ENCODE peak calls at places on chromosomes 6 and 20, in four cellular contexts. One of them, this sample, is unnamed.
A peak's percentile ranks its signal among the peaks of the same experiment; 100 is the strongest.

GRCh38 chr6:129645371-129646139 is 64.4 kb downstream of the ARHGAP18 start:
- DNase-seq in ovary: no peak
- DNase-seq in tibial nerve: no peak
- DNase-seq in uterus: no peak
- DNase-seq in this sample: no peak

GRCh38 chr6:117272886-117273285 is 7.5 kb downstream of the VGLL2 start:
- DNase-seq in ovary: no peak
- DNase-seq in tibial nerve: no peak
- DNase-seq in uterus: no peak
- DNase-seq in this sample: no peak

GRCh38 chr6:85168146-85168545 is 281.7 kb upstream of the NT5E start:
- DNase-seq in ovary: no peak
- DNase-seq in tibial nerve: no peak
- DNase-seq in uterus: no peak
- DNase-seq in this sample: no peak

GRCh38 chr20:34544109-34544793 is 14.3 kb upstream of the MAP1LC3A start:
- DNase-seq in ovary: no peak
- DNase-seq in tibial nerve: no peak
- DNase-seq in uterus: no peak
- DNase-seq in this sample: peak; percentile 33

GRCh38 chr20:32992015-32992641 is 12.1 kb downstream of the SUN5 start:
- DNase-seq in ovary: no peak
- DNase-seq in tibial nerve: no peak
- DNase-seq in uterus: no peak
- DNase-seq in this sample: no peak

GRCh38 chr6:154503576-154504501 is 6.6 kb downstream of the CNKSR3 start:
- DNase-seq in ovary: no peak
- DNase-seq in tibial nerve: no peak
- DNase-seq in uterus: no peak
- DNase-seq in this sample: no peak

GRCh38 chr20:62010551-62011402 is 54.9 kb downstream of the TAF4 start:
- DNase-seq in ovary: peak; percentile 72
- DNase-seq in tibial nerve: peak; percentile 45
- DNase-seq in uterus: peak; percentile 55
- DNase-seq in this sample: peak; percentile 53

GRCh38 chr20:21573259-21573658 is 59.4 kb upstream of the NKX2-2 start:
- DNase-seq in ovary: no peak
- DNase-seq in tibial nerve: no peak
- DNase-seq in uterus: no peak
- DNase-seq in this sample: no peak

GRCh38 chr20:19757487-19757972 is 528 bp upstream of the RIN2 start:
- DNase-seq in ovary: peak; percentile 94
- DNase-seq in tibial nerve: peak; percentile 70
- DNase-seq in uterus: peak; percentile 87
- DNase-seq in this sample: peak; percentile 74

GRCh38 chr6:78770766-78771165 is 96.6 kb upstream of the IRAK1BP1 start:
- DNase-seq in ovary: no peak
- DNase-seq in tibial nerve: no peak
- DNase-seq in uterus: no peak
- DNase-seq in this sample: no peak

GRCh38 chr6:88380083-88380482 is 213.9 kb upstream of the CNR1 start:
- DNase-seq in ovary: peak; percentile 51
- DNase-seq in tibial nerve: peak; percentile 38
- DNase-seq in uterus: peak; percentile 32
- DNase-seq in this sample: no peak

GRCh38 chr6:133408543-133408942 is 167.4 kb downstream of the EYA4 start:
- DNase-seq in ovary: no peak
- DNase-seq in tibial nerve: no peak
- DNase-seq in uterus: no peak
- DNase-seq in this sample: no peak

GRCh38 chr6:25302677-25303128 is 23.5 kb downstream of the CARMIL1 start:
- DNase-seq in ovary: no peak
- DNase-seq in tibial nerve: no peak
- DNase-seq in uterus: no peak
- DNase-seq in this sample: no peak

GRCh38 chr20:58160451-58161051 is 67.9 kb downstream of the ANKRD60 start:
- DNase-seq in ovary: peak; percentile 55
- DNase-seq in tibial nerve: peak; percentile 71
- DNase-seq in uterus: no peak
- DNase-seq in this sample: no peak

GRCh38 chr6:67882436-67883311 is 752.4 kb upstream of the ADGRB3 start:
- DNase-seq in ovary: no peak
- DNase-seq in tibial nerve: no peak
- DNase-seq in uterus: no peak
- DNase-seq in this sample: no peak

GRCh38 chr20:23889775-23890187 is 10.2 kb upstream of the CST5 start:
- DNase-seq in ovary: no peak
- DNase-seq in tibial nerve: no peak
- DNase-seq in uterus: no peak
- DNase-seq in this sample: peak; percentile 29

GRCh38 chr20:35176132-35176531 is 4.3 kb downstream of the PROCR start:
- DNase-seq in ovary: no peak
- DNase-seq in tibial nerve: no peak
- DNase-seq in uterus: no peak
- DNase-seq in this sample: no peak

GRCh38 chr6:109204511-109204910 is 109.2 kb downstream of the CEP57L1 start:
- DNase-seq in ovary: no peak
- DNase-seq in tibial nerve: no peak
- DNase-seq in uterus: no peak
- DNase-seq in this sample: no peak

GRCh38 chr6:38571721-38572120 is 68.0 kb downstream of the BTBD9 start:
- DNase-seq in ovary: no peak
- DNase-seq in tibial nerve: no peak
- DNase-seq in uterus: no peak
- DNase-seq in this sample: no peak

GRCh38 chr6:144621332-144621731 is 336.2 kb downstream of the UTRN start:
- DNase-seq in ovary: no peak
- DNase-seq in tibial nerve: no peak
- DNase-seq in uterus: no peak
- DNase-seq in this sample: no peak

GRCh38 chr20:11989018-11989771 is 71.5 kb downstream of the BTBD3 start:
- DNase-seq in ovary: no peak
- DNase-seq in tibial nerve: no peak
- DNase-seq in uterus: no peak
- DNase-seq in this sample: no peak
- H3K27me3 ChIP-seq in ovary: no peaks in the 10 kb centered on the region
- H3K27me3 ChIP-seq in tibial nerve: no peaks in the 10 kb centered on the region
- H3K27me3 ChIP-seq in uterus: no peaks in the 10 kb centered on the region
- H3K27me3 ChIP-seq in this sample: no peaks in the 10 kb centered on the region

GRCh38 chr20:844473-845225 is 11.1 kb downstream of the FAM110A start:
- DNase-seq in ovary: peak; percentile 91
- DNase-seq in tibial nerve: peak; percentile 83
- DNase-seq in uterus: peak; percentile 91
- DNase-seq in this sample: peak; percentile 94
- TF ChIP-seq POLR2A in ovary: no peak
- TF ChIP-seq POLR2A in tibial nerve: no peak
- TF ChIP-seq POLR2A in uterus: no peak
- TF ChIP-seq POLR2A in this sample: no peak

GRCh38 chr6:12714022-12714421 is 2.5 kb upstream of the PHACTR1 start:
- DNase-seq in ovary: no peak
- DNase-seq in tibial nerve: no peak
- DNase-seq in uterus: no peak
- DNase-seq in this sample: no peak

GRCh38 chr6:12715437-12715836 is 1.1 kb upstream of the PHACTR1 start:
- DNase-seq in ovary: no peak
- DNase-seq in tibial nerve: no peak
- DNase-seq in uterus: no peak
- DNase-seq in this sample: no peak

GRCh38 chr6:12709116-12709515 is 7.5 kb upstream of the PHACTR1 start:
- DNase-seq in ovary: no peak
- DNase-seq in tibial nerve: no peak
- DNase-seq in uterus: no peak
- DNase-seq in this sample: no peak

GRCh38 chr6:12704946-12705345 is 11.6 kb upstream of the PHACTR1 start:
- DNase-seq in ovary: no peak
- DNase-seq in tibial nerve: no peak
- DNase-seq in uterus: no peak
- DNase-seq in this sample: no peak

DNA sequence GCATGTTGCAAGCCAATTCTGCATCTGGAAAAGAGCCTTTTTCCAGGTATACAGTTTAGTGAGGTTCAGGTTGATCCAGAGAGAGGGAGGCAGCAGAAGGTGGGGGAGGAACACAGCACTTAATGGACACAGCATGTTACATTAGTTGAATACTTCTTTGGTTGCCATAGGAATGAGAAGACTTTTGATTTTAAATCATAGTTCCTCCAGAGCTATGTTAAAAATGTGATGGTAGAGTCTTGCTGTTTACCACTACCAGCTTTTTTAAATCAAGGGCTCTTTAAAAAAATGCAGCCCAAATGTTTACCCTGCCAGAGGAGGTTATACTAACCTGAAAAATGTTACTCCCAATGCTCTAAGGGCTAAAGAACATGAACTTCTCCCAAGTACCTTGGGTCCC is 7.0 kb upstream of the PHACTR1 start:
- DNase-seq in ovary: no peak
- DNase-seq in tibial nerve: no peak
- DNase-seq in uterus: no peak
- DNase-seq in this sample: no peak
- H3K27me3 ChIP-seq in ovary: no peaks in the 10 kb centered on the region
- H3K27me3 ChIP-seq in tibial nerve: no peaks in the 10 kb centered on the region
- H3K27me3 ChIP-seq in uterus: no peaks in the 10 kb centered on the region
- H3K27me3 ChIP-seq in this sample: peaks cover 9% of the 10 kb centered on the region

GRCh38 chr20:45835230-45836224 is 1.9 kb downstream of the SNX21 start:
- DNase-seq in ovary: no peak
- DNase-seq in tibial nerve: peak; percentile 49
- DNase-seq in uterus: no peak
- DNase-seq in this sample: peak; percentile 20

GRCh38 chr20:45833883-45834796 is 541 bp downstream of the SNX21 start:
- DNase-seq in ovary: peak; percentile 89
- DNase-seq in tibial nerve: peak; percentile 61
- DNase-seq in uterus: peak; percentile 82
- DNase-seq in this sample: peak; percentile 75

GRCh38 chr20:45833030-45833882 is at the start of gene SNX21:
- DNase-seq in ovary: peak; percentile 93
- DNase-seq in tibial nerve: peak; percentile 90
- DNase-seq in uterus: peak; percentile 95
- DNase-seq in this sample: peak; percentile 83

GRCh38 chr20:45834797-45835161 is 1.2 kb downstream of the SNX21 start:
- DNase-seq in ovary: peak; percentile 62
- DNase-seq in tibial nerve: no peak
- DNase-seq in uterus: no peak
- DNase-seq in this sample: no peak

GRCh38 chr20:45836841-45837240 is 3.2 kb downstream of the SNX21 start:
- DNase-seq in ovary: no peak
- DNase-seq in tibial nerve: no peak
- DNase-seq in uterus: no peak
- DNase-seq in this sample: no peak
- TF ChIP-seq POLR2A in ovary: no peak
- TF ChIP-seq POLR2A in tibial nerve: no peak
- TF ChIP-seq POLR2A in uterus: no peak
- TF ChIP-seq POLR2A in this sample: no peak

GRCh38 chr20:63045401-63045800 is 38.6 kb upstream of the BHLHE23 start:
- DNase-seq in ovary: no peak
- DNase-seq in tibial nerve: no peak
- DNase-seq in uterus: no peak
- DNase-seq in this sample: no peak
- H3K27me3 ChIP-seq in ovary: no peaks in the 10 kb centered on the region
- H3K27me3 ChIP-seq in tibial nerve: no peaks in the 10 kb centered on the region
- H3K27me3 ChIP-seq in uterus: no peaks in the 10 kb centered on the region
- H3K27me3 ChIP-seq in this sample: peaks cover 35% of the 10 kb centered on the region